ENCODE peak calls at places on chromosomes 16 and 17, in seven cellular contexts. X is left ventricle myocardium inferior, J is PC-9, U is HCT116, O is lung, F is tibial nerve, R is tibial artery. N is an unnamed sample.

GRCh38 chr16:16067127-16067526 is 117.7 kb downstream of the ABCC1 start:
- DNase-seq in R (peak), U (no peak), O (no peak), F (no peak), X (no peak), J (no peak), N (no peak)

GRCh38 chr16:79887541-79888540 is 287.3 kb upstream of the MAF start:
- DNase-seq in F (no peak), X (no peak), U (no peak), R (no peak), J (no peak), O (no peak), N (peak)

GRCh38 chr17:74900208-74900607 is 6.8 kb upstream of the FADS6 start:
- DNase-seq in X (no peak), R (no peak), J (no peak), U (no peak), F (no peak), O (no peak), N (no peak)

GRCh38 chr17:3197219-3197618 is at the start of gene OR1A2:
- DNase-seq in F (no peak), O (no peak), X (no peak), R (no peak), U (no peak), J (no peak), N (no peak)

GRCh38 chr16:58196898-58197313 is 1.0 kb downstream of the CSNK2A2 start:
- DNase-seq in O (no peak), F (no peak), U (no peak), X (no peak), R (no peak), J (no peak), N (no peak)

GRCh38 chr16:30741461-30741914 is 6.7 kb upstream of the PHKG2 start:
- DNase-seq in X (no peak), J (peak), U (peak), O (peak), R (no peak), F (no peak), N (peak)

GRCh38 chr16:48576927-48577326 is 33.1 kb downstream of the N4BP1 start:
- DNase-seq in R (no peak), X (no peak), U (no peak), J (no peak), F (no peak), O (no peak), N (no peak)

GRCh38 chr17:7004398-7005253 is 7.8 kb upstream of the RNASEK start:
- DNase-seq in X (no peak), O (no peak), J (peak), F (no peak), R (no peak), U (peak), N (peak)

GRCh38 chr17:10790491-10791401 is 13.2 kb downstream of the TMEM238L start:
- DNase-seq in R (no peak), O (no peak), U (no peak), F (no peak), X (no peak), J (no peak), N (peak)

GRCh38 chr17:81986606-81987005 is 9.2 kb downstream of the ASPSCR1 start:
- DNase-seq in R (no peak), O (no peak), J (no peak), U (no peak), X (no peak), F (no peak), N (no peak)

GRCh38 chr17:11240841-11241610 is at the start of gene SHISA6:
- DNase-seq in O (no peak), U (no peak), R (no peak), F (no peak), J (no peak), X (no peak), N (peak)

GRCh38 chr17:27226611-27227234 is 67.2 kb upstream of the WSB1 start:
- DNase-seq in U (no peak), O (no peak), F (no peak), R (no peak), X (no peak), J (peak), N (no peak)

GRCh38 chr17:34300652-34301390 is 15.3 kb downstream of the CCL11 start:
- DNase-seq in J (no peak), F (no peak), U (no peak), O (peak), R (no peak), X (no peak), N (no peak)

GRCh38 chr17:77553459-77554066 is 404.9 kb upstream of the TNRC6C start:
- DNase-seq in J (no peak), X (no peak), O (no peak), F (no peak), U (no peak), R (no peak), N (no peak)

GRCh38 chr16:21663889-21664647 is at the start of gene OTOA:
- DNase-seq in U (no peak), F (no peak), J (no peak), O (no peak), R (no peak), X (no peak), N (no peak)

GRCh38 chr17:80732268-80732667 is 187.6 kb downstream of the RPTOR start:
- DNase-seq in R (no peak), J (no peak), U (no peak), O (no peak), F (no peak), X (no peak), N (no peak)

GRCh38 chr17:58270476-58271290 is 10.1 kb downstream of the MPO start:
- DNase-seq in O (no peak), U (peak), X (no peak), J (no peak), F (no peak), R (no peak), N (no peak)

GRCh38 chr17:49525831-49526741 is 31.0 kb downstream of the NGFR start:
- DNase-seq in F (no peak), O (no peak), X (peak), R (peak), U (no peak), J (no peak), N (no peak)

GRCh38 chr17:56108811-56109284 is 44.4 kb upstream of the ANKFN1 start:
- DNase-seq in R (no peak), U (peak), O (no peak), F (no peak), J (peak), X (no peak), N (no peak)

GRCh38 chr17:35660902-35661301 is 70.5 kb upstream of the RASL10B start:
- DNase-seq in R (no peak), F (no peak), U (no peak), X (no peak), J (no peak), O (no peak), N (no peak)
- TF ChIP-seq CTCF in R (no peak), F (no peak), U (no peak), X (peak), J (no peak), O (no peak), N (no peak)

GRCh38 chr16:56593573-56594291 is 4.4 kb downstream of the MT3 start:
- DNase-seq in J (no peak), O (no peak), U (no peak), X (no peak), F (no peak), R (no peak), N (no peak)

GRCh38 chr16:56588781-56589140 is 567 bp upstream of the MT3 start:
- DNase-seq in F (no peak), X (no peak), R (no peak), O (no peak), J (no peak), U (no peak), N (no peak)

GRCh38 chr16:56594292-56594619 is 4.9 kb downstream of the MT3 start:
- DNase-seq in U (no peak), O (no peak), R (no peak), X (no peak), J (no peak), F (no peak), N (no peak)

GRCh38 chr16:56589141-56590039 is at the start of gene MT3:
- DNase-seq in F (no peak), U (no peak), J (no peak), X (no peak), R (no peak), O (no peak), N (peak)

GRCh38 chr16:56591377-56592060 is 2.2 kb downstream of the MT3 start:
- DNase-seq in F (no peak), R (no peak), X (no peak), J (no peak), U (no peak), O (no peak), N (no peak)
- H3K27ac ChIP-seq in F (no peak), R (no peak), X (no peak), J (no peak), U (no peak), O (no peak), N (no peak)

GRCh38 chr17:29569245-29569950 is 897 bp downstream of the TP53I13 start:
- DNase-seq in F (peak), R (no peak), X (no peak), O (peak), U (no peak), J (peak), N (no peak)

GRCh38 chr17:29567362-29568330 is 809 bp upstream of the ABHD15 start:
- DNase-seq in F (peak), R (peak), X (peak), U (peak), J (peak), O (peak), N (peak)

GRCh38 chr17:29568331-29569244 is at the start of gene TP53I13:
- DNase-seq in X (peak), R (peak), O (peak), J (peak), F (peak), U (peak), N (peak)

GRCh38 chr17:29565643-29566472 is 979 bp downstream of the ABHD15 start:
- DNase-seq in O (peak), U (peak), F (peak), X (no peak), R (no peak), J (peak), N (peak)

GRCh38 chr17:29566473-29567361 is at the start of gene ABHD15:
- DNase-seq in X (peak), O (peak), J (peak), R (peak), F (peak), U (peak), N (peak)
- TF ChIP-seq CTCF in X (no peak), O (no peak), J (no peak), R (no peak), F (no peak), U (no peak), N (no peak)

GRCh38 chr16:78281115-78281514 is 181.7 kb downstream of the WWOX start:
- DNase-seq in R (no peak), F (no peak), U (no peak), J (no peak), X (no peak), O (no peak), N (no peak)
- H3K27ac ChIP-seq in R (peak), F (no peak), U (no peak), J (no peak), X (no peak), O (no peak), N (no peak)

GRCh38 chr16:84749815-84750214 is 50.0 kb downstream of the USP10 start:
- DNase-seq in J (no peak), F (no peak), R (no peak), X (no peak), O (no peak), U (no peak), N (no peak)

GRCh38 chr16:84746231-84746630 is 46.4 kb downstream of the USP10 start:
- DNase-seq in U (no peak), F (no peak), X (no peak), J (no peak), R (no peak), O (no peak), N (no peak)

GRCh38 chr16:84751241-84751640 is 51.4 kb downstream of the USP10 start:
- DNase-seq in O (no peak), J (no peak), F (no peak), X (no peak), U (no peak), R (no peak), N (no peak)

GRCh38 chr16:84746875-84747274 is 47.1 kb downstream of the USP10 start:
- DNase-seq in O (no peak), R (no peak), U (no peak), X (no peak), F (no peak), J (no peak), N (no peak)

DNA sequence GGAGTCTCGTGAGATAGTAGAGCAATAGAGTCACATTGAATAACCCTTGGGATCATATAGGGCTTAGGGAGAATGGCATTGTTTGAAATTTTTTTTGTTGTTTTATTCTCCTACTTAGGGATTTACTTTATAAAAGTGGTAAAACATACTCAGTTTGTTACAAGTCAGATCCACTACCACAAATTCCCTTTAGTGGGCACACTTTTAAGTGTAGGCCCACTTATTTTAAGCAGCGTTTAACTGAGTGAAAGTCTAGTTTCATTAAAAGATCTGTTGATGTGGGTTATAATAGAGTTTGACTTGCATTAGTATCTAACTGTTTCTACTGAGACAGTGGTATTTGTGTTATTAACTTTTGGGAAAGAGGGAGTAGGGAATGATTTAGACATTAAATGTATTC is 49.3 kb downstream of the USP10 start:
- DNase-seq in U (no peak), J (no peak), X (no peak), O (no peak), R (no peak), F (no peak), N (no peak)
- TF ChIP-seq CTCF in U (no peak), J (no peak), X (no peak), O (no peak), R (no peak), F (no peak), N (no peak)